ENCODE peak calls at places on chromosome X, in seven cellular contexts. D, I, Z, N, H, T and C are unnamed samples.

GRCh38 chrX:100895365-100896075 is 21.4 kb upstream of the NOX1 start:
- DNase-seq in D (peak), I (no peak), Z (no peak), N (no peak), H (peak), T (no peak), C (peak)

GRCh38 chrX:25105251-25105650 is 89.5 kb upstream of the ARX start:
- DNase-seq in D (no peak), I (no peak), Z (no peak), N (no peak), H (no peak), T (no peak), C (no peak)

GRCh38 chrX:43349363-43349762 is 306.7 kb upstream of the MAOA start:
- DNase-seq in D (no peak), I (no peak), Z (no peak), N (no peak), H (peak), T (no peak), C (peak)

GRCh38 chrX:8971116-8971515 is 62.8 kb downstream of the FAM9B start:
- DNase-seq in D (no peak), I (no peak), Z (no peak), N (no peak), H (peak), T (no peak), C (no peak)

GRCh38 chrX:7159132-7159861 is 11.3 kb upstream of the PUDP start:
- DNase-seq in D (peak), I (no peak), Z (no peak), N (no peak), H (peak), T (no peak), C (no peak)

GRCh38 chrX:10971176-10971575 is 140.0 kb upstream of the HCCS start:
- DNase-seq in D (no peak), I (no peak), Z (no peak), N (no peak), H (no peak), T (no peak), C (no peak)

GRCh38 chrX:111254896-111255693 is 15.2 kb downstream of the CAPN6 start:
- DNase-seq in D (no peak), I (no peak), Z (no peak), N (no peak), H (no peak), T (no peak), C (no peak)

GRCh38 chrX:24201216-24201615 is 51.7 kb downstream of the ZFX start:
- DNase-seq in D (no peak), I (no peak), Z (no peak), N (no peak), H (no peak), T (no peak), C (no peak)

GRCh38 chrX:106300239-106300638 is 132.1 kb downstream of the PWWP3B start:
- DNase-seq in D (no peak), I (no peak), Z (no peak), N (no peak), H (peak), T (no peak), C (no peak)

GRCh38 chrX:118189628-118190027 is 73.0 kb upstream of the KLHL13 start:
- DNase-seq in D (no peak), I (no peak), Z (no peak), N (no peak), H (no peak), T (no peak), C (no peak)

GRCh38 chrX:47645530-47645929 is 4.8 kb downstream of the ELK1 start:
- DNase-seq in D (no peak), I (no peak), Z (no peak), N (no peak), H (no peak), T (no peak), C (no peak)

GRCh38 chrX:34563809-34564208 is 93.3 kb downstream of the TMEM47 start:
- DNase-seq in D (no peak), I (no peak), Z (no peak), N (no peak), H (peak), T (no peak), C (no peak)

GRCh38 chrX:49282647-49283011 is 13.0 kb downstream of the PPP1R3F start:
- DNase-seq in D (no peak), I (no peak), Z (no peak), N (no peak), H (peak), T (no peak), C (no peak)

GRCh38 chrX:12013220-12013619 is 125.1 kb upstream of the FRMPD4 start:
- DNase-seq in D (no peak), I (no peak), Z (no peak), N (no peak), H (peak), T (no peak), C (no peak)

GRCh38 chrX:51568586-51568985 is 50.1 kb downstream of the CENPVL3 start:
- DNase-seq in D (no peak), I (no peak), Z (no peak), N (no peak), H (peak), T (no peak), C (no peak)

GRCh38 chrX:104564921-104565703 is 887 bp upstream of the IL1RAPL2 start:
- DNase-seq in D (no peak), I (no peak), Z (no peak), N (no peak), H (no peak), T (no peak), C (no peak)

GRCh38 chrX:1537031-1537715 is at the start of gene P2RY8:
- DNase-seq in D (peak), I (peak), Z (no peak), N (no peak), H (peak), T (no peak), C (no peak)

GRCh38 chrX:150032742-150033141 is 94.5 kb upstream of the EOLA2 start:
- DNase-seq in D (no peak), I (no peak), Z (no peak), N (no peak), H (peak), T (no peak), C (no peak)

GRCh38 chrX:140715787-140716186 is 6.2 kb downstream of the LINC00632 start:
- DNase-seq in D (no peak), I (no peak), Z (no peak), N (no peak), H (no peak), T (no peak), C (no peak)